ENCODE peak calls at places on chromosomes 7 and 10, in nine cellular contexts. K is thyroid gland; W is naive thymus-derived CD4-positive, alpha-beta T cell; A is fibroblast of lung; U is adipocyte; L is body of pancreas; O is GM23338; M is neuronal stem cell; Y is mucosa of descending colon. B is an unnamed sample. For H3K36me3 and H3K4me1, the result is how much of the 10 kb centered on the place peaks cover.

GRCh38 chr7:18771834-18772566 is 276.5 kb downstream of the HDAC9 start:
- DNase-seq in K (no peak), W (no peak), L (no peak), U (peak), O (no peak), Y (no peak), A (no peak), M (no peak), B (no peak)

GRCh38 chr10:132294196-132294520 is 13.6 kb downstream of the STK32C start:
- DNase-seq in U (no peak), K (no peak), W (no peak), Y (no peak), A (no peak), O (no peak), M (no peak), L (no peak), B (no peak)

GRCh38 chr7:101787864-101788263 is 29.6 kb upstream of the CUX1 start:
- DNase-seq in Y (no peak), K (no peak), L (no peak), M (no peak), A (no peak), W (no peak), U (no peak), O (no peak), B (no peak)

GRCh38 chr7:135745702-135746312 is 2.8 kb downstream of the FAM180A start:
- DNase-seq in Y (peak), M (no peak), L (peak), K (peak), W (no peak), O (no peak), A (peak), U (peak), B (peak)

GRCh38 chr7:44638611-44639557 is 32.5 kb downstream of the OGDH start:
- DNase-seq in Y (peak), A (peak), W (peak), U (peak), M (no peak), L (peak), K (peak), O (peak), B (peak)

GRCh38 chr10:132591166-132591971 is 53.8 kb downstream of the INPP5A start:
- DNase-seq in M (no peak), Y (peak), W (no peak), K (peak), O (peak), U (peak), A (peak), L (peak), B (peak)

GRCh38 chr10:114995468-114995867 is 57.5 kb downstream of the TRUB1 start:
- DNase-seq in L (no peak), A (peak), O (no peak), K (no peak), U (peak), Y (no peak), M (no peak), W (no peak), B (peak)

GRCh38 chr10:79068562-79069324 is at the start of gene ZMIZ1:
- DNase-seq in W (peak), K (peak), A (peak), M (peak), U (peak), Y (peak), O (peak), L (peak), B (peak)

GRCh38 chr10:10598297-10598696 is 419.4 kb upstream of the CELF2 start:
- DNase-seq in L (no peak), M (no peak), U (no peak), W (no peak), Y (no peak), O (no peak), A (no peak), K (no peak), B (no peak)

GRCh38 chr10:132884691-132885271 is 57.6 kb downstream of the CFAP46 start:
- DNase-seq in A (no peak), K (peak), U (no peak), L (no peak), W (no peak), Y (no peak), O (no peak), M (no peak), B (no peak)

GRCh38 chr7:16098585-16099179 is 322.7 kb downstream of the CRPPA start:
- DNase-seq in A (no peak), L (no peak), M (no peak), O (peak), K (no peak), Y (peak), U (peak), W (no peak), B (peak)

GRCh38 chr10:125144693-125145623 is 15.4 kb downstream of the CTBP2 start:
- DNase-seq in Y (no peak), L (no peak), A (peak), M (no peak), U (peak), K (peak), W (no peak), O (peak), B (peak)

GRCh38 chr10:99450156-99450555 is 19.7 kb upstream of the GOT1 start:
- DNase-seq in M (no peak), O (no peak), K (no peak), L (no peak), A (no peak), U (no peak), W (no peak), Y (no peak), B (no peak)

GRCh38 chr10:69327463-69328345 is 49.4 kb downstream of the HK1 start:
- DNase-seq in A (peak), L (peak), Y (peak), M (no peak), O (no peak), K (peak), W (peak), U (peak), B (peak)

GRCh38 chr10:105950410-105950809 is 1214.1 kb downstream of the SORCS1 start:
- DNase-seq in Y (peak), A (peak), W (peak), O (peak), K (peak), L (peak), M (peak), U (peak), B (peak)

GRCh38 chr7:42790196-42790595 is 121.7 kb downstream of the C7orf25 start:
- DNase-seq in O (no peak), Y (no peak), L (no peak), U (no peak), M (no peak), A (peak), K (no peak), W (no peak), B (peak)

DNA sequence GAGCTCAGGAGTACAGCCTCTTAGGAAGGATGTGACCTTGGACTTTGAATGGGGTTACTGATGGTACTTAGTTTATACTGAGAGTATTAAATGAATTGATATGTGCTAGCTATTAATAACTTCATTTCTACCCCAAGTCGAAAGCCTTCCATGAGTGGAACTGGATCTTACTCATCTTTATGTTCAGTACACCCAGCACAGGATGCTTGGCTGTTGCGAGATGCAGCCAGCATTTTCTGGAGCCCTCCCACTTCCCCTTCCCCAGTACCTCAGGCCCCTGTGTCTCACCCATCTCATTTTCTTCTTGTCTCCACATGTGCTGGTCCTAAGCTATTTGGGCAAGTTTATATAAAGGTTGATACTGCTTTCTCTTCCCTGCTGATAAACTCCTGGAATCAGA is 7.2 kb downstream of the UPP1 start:
- DNase-seq in W (no peak), K (no peak), M (no peak), A (no peak), L (peak), O (no peak), Y (no peak), U (no peak), B (no peak)
- H3K36me3 ChIP-seq in W (half or more), K (under half), M (half or more), A (under half), L (under half), O (under half), Y (under half), U (under half), B (under half)

DNA sequence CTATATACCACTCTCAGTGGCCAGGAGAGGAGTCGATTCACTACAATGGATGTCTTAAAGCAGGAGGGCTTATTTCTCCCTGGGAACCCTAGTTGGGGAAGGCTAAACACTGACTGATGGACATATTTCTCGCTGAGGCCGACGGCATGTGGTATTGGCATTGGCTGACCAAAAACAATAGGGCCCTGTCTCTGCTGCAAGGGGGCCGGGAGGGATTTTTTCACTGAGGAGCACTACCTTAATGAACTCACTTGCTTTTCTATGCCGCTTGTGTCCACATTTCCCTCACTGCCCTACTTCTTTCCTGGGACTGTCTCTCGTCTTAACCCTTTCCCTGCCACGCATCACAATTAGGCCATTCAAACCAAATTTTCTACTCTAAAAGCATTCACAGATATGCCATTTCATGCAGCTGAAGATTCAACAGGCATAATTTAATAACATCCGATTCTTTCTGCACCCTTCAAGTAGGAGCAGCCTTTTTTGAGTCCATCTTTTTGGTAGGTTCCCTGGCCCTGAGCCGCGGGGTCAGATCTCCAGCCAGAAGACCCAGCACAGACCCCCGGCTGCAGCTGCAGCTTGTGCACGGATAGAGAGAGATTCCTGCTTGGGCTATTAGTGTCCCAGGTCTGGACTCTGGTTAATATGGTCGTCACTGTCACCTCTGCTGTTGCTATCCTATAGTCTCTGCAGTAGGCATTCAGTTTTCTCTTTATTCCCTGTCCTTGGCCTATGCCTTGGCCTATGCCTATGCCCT is 118.7 kb downstream of the HIPK2 start:
- DNase-seq in M (no peak), A (no peak), U (no peak), K (no peak), L (no peak), O (peak), Y (no peak), W (no peak), B (no peak)
- H3K4me1 ChIP-seq in M (under half), A (under half), U (under half), K (under half), L (half or more), O (under half), Y (under half), W (under half), B (under half)

GRCh38 chr10:73139251-73139650 is 28.6 kb downstream of the ECD start:
- DNase-seq in K (no peak), M (no peak), O (no peak), U (no peak), Y (no peak), W (no peak), A (no peak), L (no peak), B (no peak)
- H3K36me3 ChIP-seq in K (half or more), M (half or more), O (under half), U (half or more), Y (under half), W (half or more), A (under half), L (under half), B (under half)

GRCh38 chr7:26195867-26196266 is 4.7 kb downstream of the HNRNPA2B1 start:
- DNase-seq in Y (no peak), L (no peak), O (no peak), W (no peak), A (no peak), K (no peak), U (no peak), M (no peak), B (no peak)
- H3K4me1 ChIP-seq in Y (under half), L (half or more), O (under half), W (half or more), A (under half), K (under half), U (under half), M (under half), B (under half)

DNA sequence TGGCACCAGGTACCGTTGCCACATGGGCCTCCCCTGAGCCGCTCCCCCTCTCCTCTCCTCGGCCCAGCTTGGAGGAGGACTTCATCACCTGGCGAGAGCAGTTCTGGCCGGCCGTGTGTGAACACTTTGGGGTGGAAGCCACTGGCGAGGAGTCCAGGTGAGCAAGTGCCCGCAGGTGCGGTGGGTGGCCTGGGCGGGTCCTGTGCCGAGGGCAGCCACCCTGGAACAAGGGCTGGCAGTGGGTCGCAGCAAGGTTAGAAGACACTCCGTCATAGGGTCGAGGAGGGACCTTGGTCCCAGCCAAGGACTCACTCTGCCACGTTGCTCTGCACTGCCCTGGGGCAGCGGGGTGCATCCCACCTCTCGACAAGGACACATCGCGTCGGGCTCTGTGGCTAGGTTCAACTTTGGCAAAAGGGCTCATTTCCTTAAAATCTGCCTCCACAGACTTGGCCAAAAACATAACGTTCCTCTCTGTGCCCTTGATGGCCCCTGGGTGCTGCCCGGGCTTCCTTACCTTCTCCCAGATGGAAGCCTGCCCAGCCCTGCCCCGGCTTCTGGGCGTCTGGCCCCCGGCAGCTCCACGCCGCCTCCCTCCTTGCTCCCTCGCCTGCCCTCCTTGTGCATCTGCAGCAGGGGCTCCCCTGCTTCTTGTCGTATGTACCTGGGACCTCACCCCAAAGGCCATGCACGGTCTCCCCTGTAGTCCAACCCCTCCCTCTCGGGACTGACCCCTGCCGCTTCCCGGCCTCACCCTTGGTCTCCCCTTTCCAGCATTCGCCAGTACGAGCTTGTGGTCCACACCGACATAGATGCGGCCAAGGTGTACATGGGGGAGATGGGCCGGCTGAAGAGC is 12.7 kb downstream of the TMEM120A start:
- DNase-seq in U (no peak), Y (no peak), W (no peak), M (no peak), A (no peak), O (no peak), K (no peak), L (no peak), B (no peak)
- H3K36me3 ChIP-seq in U (half or more), Y (under half), W (half or more), M (half or more), A (under half), O (under half), K (half or more), L (under half), B (half or more)

DNA sequence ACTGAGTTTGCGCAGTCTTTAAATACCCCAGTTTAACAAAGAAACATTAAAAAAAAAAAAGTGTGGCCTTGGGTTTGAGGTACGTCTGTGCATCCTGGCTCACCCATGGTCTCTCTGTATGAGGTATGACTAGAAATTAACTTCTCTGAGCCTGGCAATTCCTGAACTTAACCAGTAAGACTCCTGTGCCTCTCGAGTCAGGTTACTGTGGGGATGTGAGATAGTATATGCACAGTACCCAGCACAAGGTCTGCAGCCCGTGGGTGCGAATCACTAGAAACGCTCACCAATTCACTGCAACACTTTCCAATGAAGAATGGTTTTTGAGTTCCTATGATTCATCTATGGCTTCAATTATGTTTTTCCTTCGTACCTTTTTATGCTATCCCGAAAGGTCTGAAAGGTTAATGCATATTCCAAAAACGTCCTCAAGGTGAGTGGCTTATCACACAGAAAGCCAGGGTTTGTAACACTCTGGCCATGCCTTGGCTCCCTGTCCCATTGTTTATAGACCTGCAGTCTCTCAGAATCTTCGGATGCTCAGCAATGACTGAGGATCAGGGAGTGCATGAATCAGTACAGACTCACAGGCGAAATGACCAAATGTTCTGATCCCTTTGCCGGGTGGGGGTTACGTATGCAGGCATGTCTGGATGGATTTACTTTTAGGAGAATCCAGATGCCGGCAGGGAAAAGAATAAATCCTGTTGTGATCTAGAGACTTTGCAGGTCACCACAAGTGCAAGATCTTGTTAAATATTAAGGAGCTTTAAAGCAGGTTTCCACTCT is 149.7 kb downstream of the SFMBT2 start:
- DNase-seq in W (no peak), O (no peak), K (no peak), U (no peak), A (peak), M (no peak), L (no peak), Y (no peak), B (peak)
- H3K4me1 ChIP-seq in W (under half), O (under half), K (under half), U (under half), A (under half), M (under half), L (under half), Y (under half), B (under half)

GRCh38 chr7:131094685-131095084 is 233.0 kb upstream of the MKLN1 start:
- DNase-seq in K (no peak), M (no peak), L (no peak), O (no peak), Y (no peak), A (no peak), W (no peak), U (no peak), B (no peak)
- H3K36me3 ChIP-seq in K (under half), M (under half), L (under half), O (under half), Y (under half), A (under half), W (under half), U (half or more), B (under half)

B was measured in IMR-90.